ENCODE peak calls at places on chromosomes 5 and 9, in five cellular contexts. One of them, this sample, is unnamed.
A peak's percentile ranks its signal among the peaks of the same experiment; 100 is the strongest.

GRCh38 chr5:147887026-147887627 is 8.6 kb downstream of the SCGB3A2 start:
- DNase-seq in neural crest cell: peak; percentile 4
- DNase-seq in HCT116: peak; percentile 12
- DNase-seq in HS-5: no peak
- DNase-seq in cardiac fibroblast: peak; percentile 46
- DNase-seq in this sample: no peak

GRCh38 chr9:122379340-122379739 is 8.5 kb downstream of the PTGS1 start:
- DNase-seq in HCT116: no peak
- DNase-seq in neural crest cell: no peak
- DNase-seq in HS-5: no peak
- DNase-seq in cardiac fibroblast: no peak
- DNase-seq in this sample: no peak

GRCh38 chr5:141613344-141613743 is 5.5 kb downstream of the DIAPH1 start:
- DNase-seq in cardiac fibroblast: no peak
- DNase-seq in HCT116: no peak
- DNase-seq in neural crest cell: no peak
- DNase-seq in HS-5: no peak
- DNase-seq in this sample: no peak

GRCh38 chr5:169004551-169004950 is 296.4 kb downstream of the SLIT3 start:
- DNase-seq in HCT116: no peak
- DNase-seq in HS-5: no peak
- DNase-seq in neural crest cell: no peak
- DNase-seq in cardiac fibroblast: no peak
- DNase-seq in this sample: no peak

GRCh38 chr5:170268884-170269283 is 28.7 kb downstream of the LCP2 start:
- DNase-seq in cardiac fibroblast: no peak
- DNase-seq in HS-5: no peak
- DNase-seq in neural crest cell: no peak
- DNase-seq in HCT116: no peak
- DNase-seq in this sample: no peak

GRCh38 chr5:16502866-16503265 is 37.3 kb upstream of the ZNF622 start:
- DNase-seq in HS-5: no peak
- DNase-seq in cardiac fibroblast: no peak
- DNase-seq in neural crest cell: no peak
- DNase-seq in HCT116: no peak
- DNase-seq in this sample: no peak

GRCh38 chr5:79229357-79230174 is 6.4 kb upstream of the JMY start:
- DNase-seq in HCT116: no peak
- DNase-seq in cardiac fibroblast: no peak
- DNase-seq in HS-5: peak; percentile 94
- DNase-seq in neural crest cell: no peak
- DNase-seq in this sample: no peak

GRCh38 chr5:1413211-1413610 is 32.0 kb downstream of the SLC6A3 start:
- DNase-seq in HCT116: no peak
- DNase-seq in HS-5: no peak
- DNase-seq in neural crest cell: no peak
- DNase-seq in cardiac fibroblast: no peak
- DNase-seq in this sample: no peak

GRCh38 chr5:40446910-40447309 is 232.8 kb upstream of the PTGER4 start:
- DNase-seq in neural crest cell: no peak
- DNase-seq in HCT116: no peak
- DNase-seq in HS-5: peak; percentile 76
- DNase-seq in cardiac fibroblast: peak; percentile 46
- DNase-seq in this sample: peak; percentile 82

GRCh38 chr9:82891321-82891720 is 171.6 kb downstream of the RASEF start:
- DNase-seq in neural crest cell: no peak
- DNase-seq in HCT116: no peak
- DNase-seq in cardiac fibroblast: no peak
- DNase-seq in HS-5: peak; percentile 9
- DNase-seq in this sample: no peak

GRCh38 chr5:5363045-5363444 is 59.4 kb upstream of the ICE1 start:
- DNase-seq in neural crest cell: no peak
- DNase-seq in HCT116: no peak
- DNase-seq in HS-5: no peak
- DNase-seq in cardiac fibroblast: no peak
- DNase-seq in this sample: no peak

GRCh38 chr5:35926389-35927051 is 11.9 kb downstream of the CAPSL start:
- DNase-seq in cardiac fibroblast: peak; percentile 60
- DNase-seq in HCT116: peak; percentile 28
- DNase-seq in neural crest cell: peak; percentile 73
- DNase-seq in HS-5: peak; percentile 54
- DNase-seq in this sample: no peak

GRCh38 chr5:37776826-37777225 is 63.0 kb downstream of the GDNF start:
- DNase-seq in HCT116: no peak
- DNase-seq in cardiac fibroblast: peak; percentile 54
- DNase-seq in HS-5: peak; percentile 96
- DNase-seq in neural crest cell: no peak
- DNase-seq in this sample: no peak

GRCh38 chr5:26761040-26761439 is 277.3 kb downstream of the CDH9 start:
- DNase-seq in HS-5: no peak
- DNase-seq in neural crest cell: no peak
- DNase-seq in HCT116: no peak
- DNase-seq in cardiac fibroblast: no peak
- DNase-seq in this sample: no peak

GRCh38 chr5:134077926-134078580 is 36.4 kb upstream of the TCF7 start:
- DNase-seq in neural crest cell: no peak
- DNase-seq in cardiac fibroblast: no peak
- DNase-seq in HCT116: no peak
- DNase-seq in HS-5: no peak
- DNase-seq in this sample: no peak

GRCh38 chr5:26942481-26942880 is 95.9 kb downstream of the CDH9 start:
- DNase-seq in HS-5: peak; percentile 44
- DNase-seq in cardiac fibroblast: peak; percentile 3
- DNase-seq in neural crest cell: no peak
- DNase-seq in HCT116: no peak
- DNase-seq in this sample: peak; percentile 37

GRCh38 chr9:18910858-18911257 is 122.2 kb downstream of the SAXO1 start:
- DNase-seq in cardiac fibroblast: no peak
- DNase-seq in neural crest cell: no peak
- DNase-seq in HCT116: no peak
- DNase-seq in HS-5: no peak
- DNase-seq in this sample: no peak

GRCh38 chr9:13331320-13331719 is 51.8 kb upstream of the MPDZ start:
- DNase-seq in HS-5: no peak
- DNase-seq in neural crest cell: no peak
- DNase-seq in cardiac fibroblast: peak; percentile 76
- DNase-seq in HCT116: no peak
- DNase-seq in this sample: no peak

GRCh38 chr5:600551-601541 is 11.3 kb upstream of the CEP72 start:
- DNase-seq in HS-5: no peak
- DNase-seq in neural crest cell: no peak
- DNase-seq in cardiac fibroblast: no peak
- DNase-seq in HCT116: no peak
- DNase-seq in this sample: no peak

GRCh38 chr9:90064248-90064647 is 459.4 kb downstream of the GADD45G start:
- DNase-seq in HCT116: no peak
- DNase-seq in cardiac fibroblast: no peak
- DNase-seq in HS-5: no peak
- DNase-seq in neural crest cell: no peak
- DNase-seq in this sample: no peak

GRCh38 chr5:43389679-43390329 is 22.4 kb downstream of the CCL28 start:
- DNase-seq in HCT116: peak; percentile 84
- DNase-seq in neural crest cell: peak; percentile 41
- DNase-seq in cardiac fibroblast: peak; percentile 95
- DNase-seq in HS-5: peak; percentile 85
- DNase-seq in this sample: peak; percentile 67

GRCh38 chr5:97531549-97531948 is 348.5 kb upstream of the RIOK2 start:
- DNase-seq in HCT116: no peak
- DNase-seq in HS-5: no peak
- DNase-seq in cardiac fibroblast: no peak
- DNase-seq in neural crest cell: no peak
- DNase-seq in this sample: no peak

GRCh38 chr9:6843742-6844141 is 86.0 kb downstream of the KDM4C start:
- DNase-seq in neural crest cell: no peak
- DNase-seq in HS-5: no peak
- DNase-seq in cardiac fibroblast: no peak
- DNase-seq in HCT116: no peak
- DNase-seq in this sample: no peak

GRCh38 chr5:95747041-95747679 is 16.0 kb downstream of the RHOBTB3 start:
- DNase-seq in HCT116: no peak
- DNase-seq in cardiac fibroblast: no peak
- DNase-seq in HS-5: no peak
- DNase-seq in neural crest cell: no peak
- DNase-seq in this sample: no peak

GRCh38 chr9:131289301-131290038 is at the start of gene PLPP7:
- DNase-seq in neural crest cell: peak; percentile 58
- DNase-seq in HCT116: no peak
- DNase-seq in HS-5: peak; percentile 50
- DNase-seq in cardiac fibroblast: peak; percentile 70
- DNase-seq in this sample: no peak

GRCh38 chr5:126896170-126896717 is 119.3 kb downstream of the LMNB1 start:
- DNase-seq in HS-5: no peak
- DNase-seq in cardiac fibroblast: no peak
- DNase-seq in neural crest cell: no peak
- DNase-seq in HCT116: no peak
- DNase-seq in this sample: no peak

GRCh38 chr9:93079371-93079770 is 16.6 kb upstream of the CARD19 start:
- DNase-seq in HS-5: no peak
- DNase-seq in HCT116: no peak
- DNase-seq in neural crest cell: no peak
- DNase-seq in cardiac fibroblast: no peak
- DNase-seq in this sample: no peak

GRCh38 chr9:34279431-34279830 is 49.6 kb downstream of the KIF24 start:
- DNase-seq in cardiac fibroblast: peak; percentile 36
- DNase-seq in neural crest cell: no peak
- DNase-seq in HS-5: no peak
- DNase-seq in HCT116: no peak
- DNase-seq in this sample: peak; percentile 48

GRCh38 chr5:95153581-95153980 is 131.3 kb downstream of the MCTP1 start:
- DNase-seq in HS-5: no peak
- DNase-seq in cardiac fibroblast: no peak
- DNase-seq in neural crest cell: no peak
- DNase-seq in HCT116: no peak
- DNase-seq in this sample: no peak

GRCh38 chr5:133373121-133373870 is 239.0 kb downstream of the FSTL4 start:
- DNase-seq in HCT116: no peak
- DNase-seq in cardiac fibroblast: no peak
- DNase-seq in HS-5: peak; percentile 9
- DNase-seq in neural crest cell: no peak
- DNase-seq in this sample: peak; percentile 79

GRCh38 chr9:123262338-123262737 is 6.0 kb downstream of the STRBP start:
- DNase-seq in HS-5: no peak
- DNase-seq in HCT116: no peak
- DNase-seq in neural crest cell: no peak
- DNase-seq in cardiac fibroblast: no peak
- DNase-seq in this sample: no peak

GRCh38 chr5:10676224-10676623 is 84.8 kb downstream of the DAP start:
- DNase-seq in cardiac fibroblast: no peak
- DNase-seq in neural crest cell: no peak
- DNase-seq in HS-5: no peak
- DNase-seq in HCT116: no peak
- DNase-seq in this sample: no peak

GRCh38 chr9:91214086-91214485 is 147.6 kb downstream of the AUH start:
- DNase-seq in HCT116: no peak
- DNase-seq in cardiac fibroblast: peak; percentile 32
- DNase-seq in neural crest cell: no peak
- DNase-seq in HS-5: no peak
- DNase-seq in this sample: no peak

GRCh38 chr9:71515103-71515502 is 253.2 kb downstream of the CEMIP2 start:
- DNase-seq in cardiac fibroblast: no peak
- DNase-seq in neural crest cell: no peak
- DNase-seq in HCT116: no peak
- DNase-seq in HS-5: no peak
- DNase-seq in this sample: no peak

GRCh38 chr5:65938256-65938655 is 11.9 kb downstream of the ERBIN start:
- DNase-seq in neural crest cell: no peak
- DNase-seq in HCT116: no peak
- DNase-seq in cardiac fibroblast: no peak
- DNase-seq in HS-5: no peak
- DNase-seq in this sample: no peak

This sample was measured in epithelial cell of prostate.